ENCODE peak calls at places on chromosome 11, in four cellular contexts. J is natural killer cell; O is activated T-cell treated with anti-CD3 and anti-CD28 coated beads, Interleukin-2, amount 50 U/mL, for 4 hours; Q is A549. S is an unnamed sample.

GRCh38 chr11:108500721-108501120 is 2.5 kb upstream of the POGLUT3 start:
- ATAC-seq in J (no peak), O (no peak), Q (no peak), S (no peak)

GRCh38 chr11:76592025-76592914 is 78.3 kb downstream of the LRRC32 start:
- ATAC-seq in J (no peak), O (no peak), Q (no peak), S (no peak)

GRCh38 chr11:15883349-15883961 is 472.9 kb downstream of the SOX6 start:
- ATAC-seq in J (no peak), O (no peak), Q (no peak), S (no peak)

GRCh38 chr11:68481579-68482240 is 21.2 kb downstream of the PPP6R3 start:
- ATAC-seq in J (no peak), O (no peak), Q (no peak), S (no peak)

GRCh38 chr11:57787920-57788716 is 26.5 kb downstream of the CTNND1 start:
- ATAC-seq in J (no peak), O (no peak), Q (no peak), S (no peak)

GRCh38 chr11:114566273-114566672 is 6.6 kb upstream of the NXPE1 start:
- ATAC-seq in J (no peak), O (no peak), Q (no peak), S (no peak)

GRCh38 chr11:57566035-57566504 is 1.4 kb downstream of the UBE2L6 start:
- ATAC-seq in J (peak), O (peak), Q (no peak), S (peak)

GRCh38 chr11:93073508-93074280 is 104.2 kb downstream of the MTNR1B start:
- ATAC-seq in J (no peak), O (no peak), Q (no peak), S (no peak)

GRCh38 chr11:132300283-132300682 is 929.9 kb downstream of the NTM start:
- ATAC-seq in J (no peak), O (no peak), Q (no peak), S (no peak)

GRCh38 chr11:8639655-8640054 is 42.8 kb downstream of the TRIM66 start:
- ATAC-seq in J (no peak), O (no peak), Q (no peak), S (no peak)

GRCh38 chr11:64712430-64713030 is 10.5 kb downstream of the NRXN2 start:
- ATAC-seq in J (peak), O (peak), Q (peak), S (no peak)

GRCh38 chr11:95487391-95487790 is 256.4 kb upstream of the SESN3 start:
- ATAC-seq in J (no peak), O (peak), Q (no peak), S (peak)

GRCh38 chr11:92986585-92986984 is 17.1 kb downstream of the MTNR1B start:
- ATAC-seq in J (no peak), O (no peak), Q (no peak), S (no peak)

GRCh38 chr11:129323896-129324522 is 51.6 kb upstream of the BARX2 start:
- ATAC-seq in J (no peak), O (no peak), Q (peak), S (no peak)

GRCh38 chr11:3109434-3109833 is 52.2 kb upstream of the CARS1 start:
- ATAC-seq in J (no peak), O (no peak), Q (no peak), S (no peak)